ENCODE peak calls at places on chromosomes 7 and 10, in nine cellular contexts. One of them, this sample, is unnamed. For H3K36me3 and H3K27me3, the result is how much of the 10 kb centered on the place peaks cover.

GRCh38 chr10:51659344-51659743 is 40.1 kb downstream of the CSTF2T start:
- DNase-seq in adrenal gland: no peak
- DNase-seq in H1: no peak
- DNase-seq in HCT116: no peak
- DNase-seq in PC-9: no peak
- DNase-seq in HAP-1: no peak
- DNase-seq in CD8-positive, alpha-beta memory T cell: no peak
- DNase-seq in brain microvascular endothelial cell: no peak
- DNase-seq in GM23338: no peak
- DNase-seq in this sample: no peak

GRCh38 chr10:103096130-103096529 is 96.9 kb downstream of the NT5C2 start:
- DNase-seq in adrenal gland: no peak
- DNase-seq in H1: no peak
- DNase-seq in HCT116: no peak
- DNase-seq in PC-9: no peak
- DNase-seq in HAP-1: no peak
- DNase-seq in CD8-positive, alpha-beta memory T cell: no peak
- DNase-seq in brain microvascular endothelial cell: no peak
- DNase-seq in GM23338: no peak
- DNase-seq in this sample: no peak

GRCh38 chr10:42635098-42635497 is 3.3 kb downstream of the ZNF33B start:
- DNase-seq in adrenal gland: no peak
- DNase-seq in H1: no peak
- DNase-seq in HCT116: no peak
- DNase-seq in PC-9: no peak
- DNase-seq in HAP-1: no peak
- DNase-seq in CD8-positive, alpha-beta memory T cell: no peak
- DNase-seq in brain microvascular endothelial cell: no peak
- DNase-seq in GM23338: no peak
- DNase-seq in this sample: no peak

GRCh38 chr7:23200331-23200730 is 18.5 kb downstream of the NUP42 start:
- DNase-seq in adrenal gland: no peak
- DNase-seq in H1: no peak
- DNase-seq in HCT116: no peak
- DNase-seq in PC-9: no peak
- DNase-seq in HAP-1: no peak
- DNase-seq in CD8-positive, alpha-beta memory T cell: no peak
- DNase-seq in brain microvascular endothelial cell: no peak
- DNase-seq in GM23338: no peak
- DNase-seq in this sample: no peak

GRCh38 chr10:58175990-58176910 is 91.4 kb downstream of the IPMK start:
- DNase-seq in adrenal gland: no peak
- DNase-seq in H1: no peak
- DNase-seq in HCT116: no peak
- DNase-seq in PC-9: no peak
- DNase-seq in HAP-1: peak
- DNase-seq in CD8-positive, alpha-beta memory T cell: no peak
- DNase-seq in brain microvascular endothelial cell: no peak
- DNase-seq in GM23338: peak
- DNase-seq in this sample: peak

GRCh38 chr7:2436341-2437104 is 33.1 kb downstream of the CHST12 start:
- DNase-seq in adrenal gland: no peak
- DNase-seq in H1: no peak
- DNase-seq in HCT116: no peak
- DNase-seq in PC-9: no peak
- DNase-seq in HAP-1: no peak
- DNase-seq in CD8-positive, alpha-beta memory T cell: no peak
- DNase-seq in brain microvascular endothelial cell: no peak
- DNase-seq in GM23338: no peak
- DNase-seq in this sample: peak

GRCh38 chr7:158699341-158699740 is 5.3 kb downstream of the NCAPG2 start:
- DNase-seq in adrenal gland: no peak
- DNase-seq in H1: no peak
- DNase-seq in HCT116: no peak
- DNase-seq in PC-9: no peak
- DNase-seq in HAP-1: no peak
- DNase-seq in CD8-positive, alpha-beta memory T cell: no peak
- DNase-seq in brain microvascular endothelial cell: no peak
- DNase-seq in GM23338: no peak
- DNase-seq in this sample: no peak

GRCh38 chr7:128845475-128845874 is 15.3 kb downstream of the FLNC start:
- DNase-seq in adrenal gland: no peak
- DNase-seq in H1: no peak
- DNase-seq in HCT116: no peak
- DNase-seq in PC-9: no peak
- DNase-seq in HAP-1: no peak
- DNase-seq in CD8-positive, alpha-beta memory T cell: no peak
- DNase-seq in brain microvascular endothelial cell: no peak
- DNase-seq in GM23338: no peak
- DNase-seq in this sample: no peak

GRCh38 chr10:61760943-61761824 is 98.5 kb downstream of the CABCOCO1 start:
- DNase-seq in adrenal gland: peak
- DNase-seq in H1: no peak
- DNase-seq in HCT116: no peak
- DNase-seq in PC-9: no peak
- DNase-seq in HAP-1: no peak
- DNase-seq in CD8-positive, alpha-beta memory T cell: no peak
- DNase-seq in brain microvascular endothelial cell: peak
- DNase-seq in GM23338: no peak
- DNase-seq in this sample: no peak

GRCh38 chr7:77811895-77812685 is 13.5 kb downstream of the PHTF2 start:
- DNase-seq in adrenal gland: no peak
- DNase-seq in H1: no peak
- DNase-seq in HCT116: no peak
- DNase-seq in PC-9: no peak
- DNase-seq in HAP-1: no peak
- DNase-seq in CD8-positive, alpha-beta memory T cell: no peak
- DNase-seq in brain microvascular endothelial cell: no peak
- DNase-seq in GM23338: no peak
- DNase-seq in this sample: no peak

DNA sequence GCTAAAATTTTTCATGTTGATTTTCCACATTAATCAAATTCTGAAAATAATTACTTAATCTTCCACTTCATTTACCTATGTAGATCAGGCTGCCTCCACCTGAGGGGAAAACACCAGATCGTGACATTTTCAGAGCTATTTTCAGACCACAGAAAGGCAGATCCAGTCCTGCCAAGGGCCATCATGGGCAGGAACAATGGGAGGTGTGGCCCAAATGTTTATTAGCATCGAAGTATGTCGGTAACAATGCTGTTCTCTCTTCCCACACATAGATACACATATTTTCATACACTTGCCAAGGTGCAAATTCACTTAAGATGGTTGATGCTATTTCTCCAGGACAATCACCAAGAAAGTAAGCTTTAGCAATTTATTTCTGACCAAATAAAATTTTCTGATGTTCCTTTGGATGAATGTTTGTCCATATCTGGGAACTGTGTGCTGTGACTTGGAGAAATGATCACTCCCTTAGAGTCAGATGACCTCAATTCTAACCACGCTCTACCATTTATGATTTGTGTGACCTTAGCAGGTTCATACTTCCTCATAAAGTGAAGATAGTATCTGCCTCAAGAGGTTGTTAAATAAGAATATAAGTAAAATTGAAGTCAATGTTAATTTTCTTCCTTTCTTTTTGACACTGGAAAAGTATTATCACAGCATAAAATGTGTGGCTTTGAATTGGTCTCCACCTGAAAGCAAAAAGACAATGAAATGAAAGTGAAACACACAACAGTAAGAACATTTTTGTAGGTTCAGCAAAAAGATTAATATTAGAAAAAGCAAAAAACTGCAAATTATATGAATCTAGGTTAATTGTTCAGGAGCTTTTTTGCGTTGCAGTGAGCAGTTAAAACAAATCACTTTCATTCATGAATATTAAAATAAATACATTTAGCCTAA is 310.4 kb upstream of the PHF14 start:
- DNase-seq in adrenal gland: no peak
- DNase-seq in H1: no peak
- DNase-seq in HCT116: no peak
- DNase-seq in PC-9: no peak
- DNase-seq in HAP-1: no peak
- DNase-seq in CD8-positive, alpha-beta memory T cell: no peak
- DNase-seq in brain microvascular endothelial cell: no peak
- DNase-seq in GM23338: no peak
- DNase-seq in this sample: no peak
- H3K4me3 ChIP-seq in adrenal gland: no peak
- H3K4me3 ChIP-seq in H1: no peak
- H3K4me3 ChIP-seq in HCT116: no peak
- H3K4me3 ChIP-seq in PC-9: no peak
- H3K4me3 ChIP-seq in HAP-1: no peak
- H3K4me3 ChIP-seq in CD8-positive, alpha-beta memory T cell: no peak
- H3K4me3 ChIP-seq in brain microvascular endothelial cell: no peak
- H3K4me3 ChIP-seq in GM23338: no peak
- H3K4me3 ChIP-seq in this sample: no peak

DNA sequence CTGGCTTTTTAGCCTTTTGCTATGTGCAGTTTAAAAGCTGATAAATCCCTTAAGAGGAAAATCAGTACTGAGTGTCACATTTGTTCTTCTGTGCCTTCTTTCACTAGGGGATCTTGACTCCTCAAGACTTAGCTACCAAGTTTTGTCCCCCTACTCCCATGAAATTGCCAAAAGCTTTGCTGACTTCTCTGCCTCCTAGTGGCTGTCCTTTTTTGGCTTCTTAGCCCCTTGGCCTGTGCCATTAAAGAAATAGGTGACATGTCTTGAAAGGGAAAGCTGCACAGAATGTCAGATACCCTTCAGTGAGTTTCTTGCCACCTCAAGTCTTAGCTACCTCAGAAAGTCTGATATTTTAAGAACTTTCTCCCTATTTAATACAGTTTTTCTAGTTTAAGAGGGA is 10.5 kb downstream of the MKLN1 start:
- DNase-seq in adrenal gland: no peak
- DNase-seq in H1: no peak
- DNase-seq in HCT116: no peak
- DNase-seq in PC-9: no peak
- DNase-seq in HAP-1: no peak
- DNase-seq in CD8-positive, alpha-beta memory T cell: no peak
- DNase-seq in brain microvascular endothelial cell: no peak
- DNase-seq in GM23338: peak
- DNase-seq in this sample: no peak
- H3K36me3 ChIP-seq in adrenal gland: under half
- H3K36me3 ChIP-seq in H1: under half
- H3K36me3 ChIP-seq in HCT116: under half
- H3K36me3 ChIP-seq in PC-9: half or more
- H3K36me3 ChIP-seq in HAP-1: under half
- H3K36me3 ChIP-seq in CD8-positive, alpha-beta memory T cell: under half
- H3K36me3 ChIP-seq in brain microvascular endothelial cell: under half
- H3K36me3 ChIP-seq in GM23338: under half
- H3K36me3 ChIP-seq in this sample: under half

GRCh38 chr10:8036521-8037198 is 17.8 kb upstream of the GATA3 start:
- DNase-seq in adrenal gland: no peak
- DNase-seq in H1: peak
- DNase-seq in HCT116: no peak
- DNase-seq in PC-9: no peak
- DNase-seq in HAP-1: no peak
- DNase-seq in CD8-positive, alpha-beta memory T cell: no peak
- DNase-seq in brain microvascular endothelial cell: no peak
- DNase-seq in GM23338: peak
- DNase-seq in this sample: peak

GRCh38 chr10:8033812-8034665 is 20.4 kb upstream of the GATA3 start:
- DNase-seq in adrenal gland: no peak
- DNase-seq in H1: peak
- DNase-seq in HCT116: no peak
- DNase-seq in PC-9: no peak
- DNase-seq in HAP-1: no peak
- DNase-seq in CD8-positive, alpha-beta memory T cell: no peak
- DNase-seq in brain microvascular endothelial cell: no peak
- DNase-seq in GM23338: peak
- DNase-seq in this sample: peak

GRCh38 chr10:8035641-8036520 is 18.6 kb upstream of the GATA3 start:
- DNase-seq in adrenal gland: no peak
- DNase-seq in H1: peak
- DNase-seq in HCT116: no peak
- DNase-seq in PC-9: no peak
- DNase-seq in HAP-1: no peak
- DNase-seq in CD8-positive, alpha-beta memory T cell: no peak
- DNase-seq in brain microvascular endothelial cell: no peak
- DNase-seq in GM23338: peak
- DNase-seq in this sample: peak

GRCh38 chr10:8034666-8035640 is 19.5 kb upstream of the GATA3 start:
- DNase-seq in adrenal gland: no peak
- DNase-seq in H1: peak
- DNase-seq in HCT116: no peak
- DNase-seq in PC-9: no peak
- DNase-seq in HAP-1: no peak
- DNase-seq in CD8-positive, alpha-beta memory T cell: no peak
- DNase-seq in brain microvascular endothelial cell: no peak
- DNase-seq in GM23338: peak
- DNase-seq in this sample: peak

GRCh38 chr10:8032558-8032957 is 21.9 kb upstream of the GATA3 start:
- DNase-seq in adrenal gland: no peak
- DNase-seq in H1: no peak
- DNase-seq in HCT116: no peak
- DNase-seq in PC-9: no peak
- DNase-seq in HAP-1: no peak
- DNase-seq in CD8-positive, alpha-beta memory T cell: no peak
- DNase-seq in brain microvascular endothelial cell: no peak
- DNase-seq in GM23338: no peak
- DNase-seq in this sample: no peak
- H3K27me3 ChIP-seq in adrenal gland: under half
- H3K27me3 ChIP-seq in H1: under half
- H3K27me3 ChIP-seq in HCT116: under half
- H3K27me3 ChIP-seq in PC-9: under half
- H3K27me3 ChIP-seq in HAP-1: under half
- H3K27me3 ChIP-seq in CD8-positive, alpha-beta memory T cell: under half
- H3K27me3 ChIP-seq in brain microvascular endothelial cell: under half
- H3K27me3 ChIP-seq in GM23338: half or more
- H3K27me3 ChIP-seq in this sample: half or more

GRCh38 chr7:17307558-17307957 is 9.1 kb downstream of the AHR start:
- DNase-seq in adrenal gland: no peak
- DNase-seq in H1: no peak
- DNase-seq in HCT116: no peak
- DNase-seq in PC-9: no peak
- DNase-seq in HAP-1: no peak
- DNase-seq in CD8-positive, alpha-beta memory T cell: no peak
- DNase-seq in brain microvascular endothelial cell: no peak
- DNase-seq in GM23338: no peak
- DNase-seq in this sample: no peak
- H3K4me3 ChIP-seq in adrenal gland: no peak
- H3K4me3 ChIP-seq in H1: no peak
- H3K4me3 ChIP-seq in HCT116: no peak
- H3K4me3 ChIP-seq in PC-9: no peak
- H3K4me3 ChIP-seq in HAP-1: no peak
- H3K4me3 ChIP-seq in CD8-positive, alpha-beta memory T cell: no peak
- H3K4me3 ChIP-seq in brain microvascular endothelial cell: no peak
- H3K4me3 ChIP-seq in GM23338: no peak
- H3K4me3 ChIP-seq in this sample: no peak

GRCh38 chr7:757741-758163 is 30.7 kb upstream of the PRKAR1B start:
- DNase-seq in adrenal gland: no peak
- DNase-seq in H1: no peak
- DNase-seq in HCT116: no peak
- DNase-seq in PC-9: no peak
- DNase-seq in HAP-1: no peak
- DNase-seq in CD8-positive, alpha-beta memory T cell: no peak
- DNase-seq in brain microvascular endothelial cell: no peak
- DNase-seq in GM23338: no peak
- DNase-seq in this sample: no peak
- H3K36me3 ChIP-seq in adrenal gland: half or more
- H3K36me3 ChIP-seq in H1: under half
- H3K36me3 ChIP-seq in HCT116: under half
- H3K36me3 ChIP-seq in PC-9: under half
- H3K36me3 ChIP-seq in HAP-1: half or more
- H3K36me3 ChIP-seq in CD8-positive, alpha-beta memory T cell: under half
- H3K36me3 ChIP-seq in brain microvascular endothelial cell: under half
- H3K36me3 ChIP-seq in GM23338: under half
- H3K36me3 ChIP-seq in this sample: under half

This sample was measured in H7.